ENCODE peak calls at places on chromosomes 4 and X, in ten cellular contexts. Y is left colon; N is AG04449; O is upper lobe of right lung; C is pulmonary artery endothelial cell; J is M059J; X is stimulated activated CD4-positive, alpha-beta T cell treated with anti-CD3 and anti-CD28 coated beads, Interleukin-4, amount 100 ng/mL, for 24 hours; D is posterior cingulate gyrus; F is stimulated activated naive B cell treated with anti-CD40 and anti-IgM and Interleukin-4, amounts not matched to agents 10 μg/mL and 1 μg/mL and 100 μg/mL, for 72 hours; I is H1. Q is an unnamed sample.

GRCh38 chr4:26753642-26754041 is 107.0 kb upstream of the STIM2 start:
- DNase-seq in Y (no peak), N (no peak), O (no peak), C (no peak), J (no peak), X (no peak), D (no peak), F (no peak), I (no peak), Q (no peak)

GRCh38 chrX:110044531-110045249 is 41.8 kb downstream of the TMEM164 start:
- DNase-seq in Y (no peak), N (no peak), O (no peak), C (no peak), J (no peak), X (no peak), D (no peak), F (no peak), I (no peak), Q (no peak)

GRCh38 chr4:189313861-189314513 is 626.7 kb upstream of the FRG1 start:
- DNase-seq in Y (no peak), N (no peak), O (no peak), C (no peak), J (no peak), X (no peak), D (no peak), F (no peak), I (no peak), Q (no peak)

GRCh38 chr4:26362745-26363439 is 42.1 kb downstream of the RBPJ start:
- DNase-seq in Y (no peak), N (no peak), O (no peak), C (no peak), J (peak; percentile 53), X (no peak), D (no peak), F (no peak), I (no peak), Q (no peak)

GRCh38 chr4:87502580-87503238 is 26.5 kb downstream of the SPARCL1 start:
- DNase-seq in Y (no peak), N (no peak), O (no peak), C (no peak), J (peak; percentile 81), X (no peak), D (no peak), F (no peak), I (no peak), Q (no peak)

GRCh38 chr4:39320381-39321115 is 45.6 kb downstream of the RFC1 start:
- DNase-seq in Y (no peak), N (peak; percentile 12), O (no peak), C (no peak), J (peak; percentile 43), X (no peak), D (no peak), F (no peak), I (no peak), Q (no peak)

GRCh38 chrX:125306335-125306866 is 13.3 kb upstream of the TEX13C start:
- DNase-seq in Y (no peak), N (no peak), O (no peak), C (no peak), J (no peak), X (no peak), D (no peak), F (no peak), I (no peak), Q (no peak)

GRCh38 chrX:103464774-103465117 is 54.5 kb downstream of the RAB40A start:
- DNase-seq in Y (peak; percentile 78), N (no peak), O (peak; percentile 57), C (peak; percentile 40), J (peak; percentile 76), X (peak; percentile 78), D (peak; percentile 89), F (peak; percentile 58), I (peak; percentile 85), Q (peak; percentile 84)

GRCh38 chrX:25016361-25016671 is 551 bp upstream of the ARX start:
- DNase-seq in Y (no peak), N (no peak), O (no peak), C (no peak), J (no peak), X (no peak), D (peak; percentile 38), F (no peak), I (no peak), Q (no peak)

GRCh38 chrX:51520393-51520792 is 24.0 kb upstream of the NUDT11 start:
- DNase-seq in Y (no peak), N (no peak), O (no peak), C (no peak), J (no peak), X (no peak), D (no peak), F (no peak), I (no peak), Q (no peak)

GRCh38 chr4:110197421-110198398 is 705 bp downstream of the ELOVL6 start:
- DNase-seq in Y (peak; percentile 69), N (no peak), O (peak; percentile 68), C (no peak), J (peak; percentile 40), X (peak; percentile 62), D (peak; percentile 92), F (peak; percentile 26), I (peak; percentile 63), Q (peak; percentile 65)

GRCh38 chr4:55407119-55407518 is 11.4 kb downstream of the TMEM165 start:
- DNase-seq in Y (no peak), N (no peak), O (no peak), C (no peak), J (no peak), X (no peak), D (no peak), F (no peak), I (no peak), Q (no peak)

GRCh38 chr4:36502350-36502749 is 220.9 kb downstream of the DTHD1 start:
- DNase-seq in Y (no peak), N (no peak), O (no peak), C (no peak), J (no peak), X (no peak), D (no peak), F (no peak), I (no peak), Q (no peak)

GRCh38 chr4:138869631-138870030 is 145.9 kb upstream of the NOCT start:
- DNase-seq in Y (no peak), N (no peak), O (no peak), C (no peak), J (no peak), X (no peak), D (no peak), F (no peak), I (no peak), Q (no peak)

GRCh38 chr4:151184523-151185458 is 85.4 kb downstream of the RPS3A start:
- DNase-seq in Y (no peak), N (no peak), O (no peak), C (no peak), J (peak; percentile 21), X (no peak), D (no peak), F (no peak), I (no peak), Q (no peak)

Q was measured in activated naive CD4-positive, alpha-beta T cell treated with anti-CD3 and anti-CD28 coated beads, Interleukin-2, amount 10 ng/mL, durations not matched to agents 7 days and 5 days.